ENCODE peak calls at places on chromosome 14, in four cellular contexts. K is GM12878, U is SK-N-SH, S is HepG2. H is an unnamed sample.
A peak's percentile ranks its signal among the peaks of the same experiment; 100 is the strongest.

GRCh38 chr14:32620724-32621123 is 291.6 kb downstream of the AKAP6 start:
- DNase-seq in K (no peak), U (no peak), S (no peak), H (no peak)

GRCh38 chr14:68781161-68782021 is 11.5 kb downstream of the ZFP36L1 start:
- DNase-seq in K (no peak), U (no peak), S (no peak), H (peak; percentile 77)

GRCh38 chr14:56118611-56119181 is 485 bp downstream of the PELI2 start:
- DNase-seq in K (no peak), U (peak; percentile 31), S (no peak), H (peak; percentile 12)

GRCh38 chr14:59475709-59476108 is 8.5 kb downstream of the L3HYPDH start:
- DNase-seq in K (no peak), U (no peak), S (no peak), H (no peak)

GRCh38 chr14:76098047-76098446 is 53.7 kb upstream of the GPATCH2L start:
- DNase-seq in K (no peak), U (peak; percentile 51), S (no peak), H (no peak)

GRCh38 chr14:101103321-101103901 is 199.9 kb upstream of the RTL1 start:
- DNase-seq in K (no peak), U (peak; percentile 30), S (no peak), H (no peak)

GRCh38 chr14:34030864-34031263 is 80.0 kb upstream of the EGLN3 start:
- DNase-seq in K (no peak), U (peak; percentile 29), S (no peak), H (no peak)

GRCh38 chr14:58077621-58078020 is 74.4 kb downstream of the ARMH4 start:
- DNase-seq in K (no peak), U (no peak), S (no peak), H (no peak)

GRCh38 chr14:50139192-50139591 is 22.8 kb upstream of the VCPKMT start:
- DNase-seq in K (no peak), U (no peak), S (no peak), H (no peak)

GRCh38 chr14:22039938-22040780 is 366.5 kb upstream of the OR4E1 start:
- DNase-seq in K (no peak), U (no peak), S (peak; percentile 26), H (no peak)

GRCh38 chr14:38522724-38523123 is 266.8 kb upstream of the CLEC14A start:
- DNase-seq in K (no peak), U (no peak), S (no peak), H (no peak)

GRCh38 chr14:53537421-53538315 is 384.5 kb upstream of the DDHD1 start:
- DNase-seq in K (no peak), U (no peak), S (no peak), H (no peak)

GRCh38 chr14:104144453-104144790 is 6.0 kb downstream of the KIF26A start:
- DNase-seq in K (no peak), U (no peak), S (no peak), H (no peak)

GRCh38 chr14:26180221-26180620 is 417.6 kb downstream of the NOVA1 start:
- DNase-seq in K (no peak), U (no peak), S (no peak), H (no peak)

GRCh38 chr14:92563359-92563758 is 49.8 kb downstream of the RIN3 start:
- DNase-seq in K (peak; percentile 53), U (no peak), S (no peak), H (no peak)

GRCh38 chr14:101197595-101198397 is 294.3 kb upstream of the RTL1 start:
- DNase-seq in K (no peak), U (peak; percentile 15), S (no peak), H (no peak)

GRCh38 chr14:94282991-94283723 is 9.9 kb downstream of the SERPINA10 start:
- DNase-seq in K (no peak), U (no peak), S (no peak), H (no peak)

GRCh38 chr14:69288001-69288771 is 28.2 kb downstream of the GALNT16 start:
- DNase-seq in K (no peak), U (peak; percentile 50), S (peak; percentile 23), H (peak; percentile 16)

GRCh38 chr14:63735720-63736119 is 7.9 kb upstream of the SGPP1 start:
- DNase-seq in K (no peak), U (no peak), S (no peak), H (no peak)

GRCh38 chr14:104677506-104678332 is 11.7 kb upstream of the INF2 start:
- DNase-seq in K (no peak), U (no peak), S (no peak), H (peak; percentile 83)

GRCh38 chr14:44404021-44404420 is 103.1 kb downstream of the FSCB start:
- DNase-seq in K (no peak), U (no peak), S (no peak), H (no peak)

DNA sequence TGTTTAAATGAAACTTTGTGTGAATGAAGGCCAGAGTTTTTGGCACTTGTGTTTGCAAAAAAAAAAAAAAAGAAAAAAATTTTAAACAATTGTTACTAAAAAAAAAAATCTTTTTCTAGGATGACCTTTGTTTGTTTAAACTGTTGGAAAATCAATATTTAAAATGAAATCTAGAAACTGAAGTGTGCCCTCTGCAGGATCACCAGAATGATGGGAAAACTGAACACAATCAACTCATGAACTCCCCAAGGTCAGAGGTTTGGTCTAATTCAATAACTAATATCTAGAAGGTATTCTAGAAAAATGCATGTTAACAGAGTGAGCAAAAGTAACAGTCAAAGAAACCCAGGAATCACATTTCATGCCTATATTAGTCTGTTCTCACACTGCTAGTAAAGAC is 448.9 kb downstream of the FLRT2 start:
- DNase-seq in K (no peak), U (no peak), S (no peak), H (no peak)
- TF ChIP-seq FOXM1 in K (no peak), U (no peak), S (no peak), H (no peak)

GRCh38 chr14:71328183-71328582 is 420.9 kb downstream of the PCNX1 start:
- DNase-seq in K (peak; percentile 66), U (no peak), S (no peak), H (no peak)
- H3K4me1 ChIP-seq in K (peaks cover 60% of the 10 kb centered on the region), U (peaks cover 8% of the 10 kb centered on the region), S (peaks cover 35% of the 10 kb centered on the region), H (no peaks in the 10 kb centered on the region)

GRCh38 chr14:99749142-99749541 is 44.1 kb upstream of the EML1 start:
- DNase-seq in K (no peak), U (no peak), S (no peak), H (peak; percentile 32)

GRCh38 chr14:99748529-99748928 is 44.7 kb upstream of the EML1 start:
- DNase-seq in K (no peak), U (no peak), S (no peak), H (no peak)

GRCh38 chr14:99747167-99747566 is 46.0 kb upstream of the EML1 start:
- DNase-seq in K (no peak), U (no peak), S (no peak), H (no peak)

GRCh38 chr14:99749763-99750715 is 43.2 kb upstream of the EML1 start:
- DNase-seq in K (no peak), U (peak; percentile 77), S (no peak), H (no peak)

DNA sequence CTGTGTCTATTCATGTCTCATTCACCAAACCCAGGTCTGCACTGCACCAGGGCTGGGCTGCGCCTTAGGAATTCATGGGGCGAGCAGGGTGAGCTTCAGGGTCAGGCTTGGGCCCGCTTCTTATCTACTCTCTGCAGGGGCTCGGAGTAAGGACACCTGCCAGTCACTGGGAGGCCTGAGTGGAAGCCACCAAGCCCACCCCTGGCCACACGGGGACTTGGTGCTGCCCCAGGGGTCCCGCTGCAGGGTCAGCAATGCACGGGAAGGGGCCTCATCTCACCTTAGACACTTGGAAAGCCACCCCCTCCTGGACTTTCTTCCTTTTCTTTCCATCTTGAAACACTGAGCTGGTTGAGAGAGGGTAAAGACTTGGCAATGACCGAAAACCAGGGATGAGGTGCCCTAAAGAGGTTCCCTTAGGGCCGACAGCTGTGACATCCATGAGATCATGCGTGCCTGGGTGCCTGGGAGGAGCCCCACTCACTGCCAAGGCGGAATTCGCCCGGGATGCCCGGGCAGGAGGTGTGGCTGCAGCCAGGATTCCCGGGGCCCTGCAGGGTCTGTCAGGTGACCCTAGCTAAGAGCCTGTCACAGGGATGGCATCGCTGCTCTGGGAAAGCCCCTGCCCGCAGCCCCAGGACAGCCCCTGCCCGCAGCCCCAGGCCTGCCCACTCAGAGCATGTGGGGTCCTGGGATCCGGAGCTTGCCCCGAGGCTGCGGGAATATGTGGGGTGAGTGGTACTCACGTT is 45.5 kb upstream of the EML1 start:
- DNase-seq in K (no peak), U (no peak), S (no peak), H (no peak)
- H3K36me3 ChIP-seq in K (no peaks in the 10 kb centered on the region), U (no peaks in the 10 kb centered on the region), S (no peaks in the 10 kb centered on the region), H (no peaks in the 10 kb centered on the region)

GRCh38 chr14:74859757-74860156 is 16.2 kb downstream of the PROX2 start:
- DNase-seq in K (no peak), U (no peak), S (no peak), H (no peak)
- TF ChIP-seq FOXM1 in K (no peak), U (no peak), S (no peak), H (no peak)

GRCh38 chr14:71454513-71455332 is 477.5 kb upstream of the RGS6 start:
- DNase-seq in K (no peak), U (no peak), S (no peak), H (no peak)
- H3K4me1 ChIP-seq in K (no peaks in the 10 kb centered on the region), U (peaks cover 2% of the 10 kb centered on the region), S (no peaks in the 10 kb centered on the region), H (no peaks in the 10 kb centered on the region)

GRCh38 chr14:89990623-89991275 is 35.0 kb downstream of the TDP1 start:
- DNase-seq in K (no peak), U (no peak), S (no peak), H (no peak)

GRCh38 chr14:89992273-89992672 is 36.5 kb downstream of the TDP1 start:
- DNase-seq in K (no peak), U (no peak), S (no peak), H (no peak)

GRCh38 chr14:89986475-89986874 is 30.7 kb downstream of the TDP1 start:
- DNase-seq in K (no peak), U (no peak), S (no peak), H (no peak)

GRCh38 chr14:89988787-89989186 is 33.1 kb downstream of the TDP1 start:
- DNase-seq in K (no peak), U (no peak), S (no peak), H (no peak)

GRCh38 chr14:89990218-89990617 is 34.5 kb downstream of the TDP1 start:
- DNase-seq in K (no peak), U (peak; percentile 26), S (no peak), H (no peak)
- H3K36me3 ChIP-seq in K (peaks cover 36% of the 10 kb centered on the region), U (peaks cover 79% of the 10 kb centered on the region), S (peaks cover 11% of the 10 kb centered on the region), H (peaks cover 61% of the 10 kb centered on the region)

DNA sequence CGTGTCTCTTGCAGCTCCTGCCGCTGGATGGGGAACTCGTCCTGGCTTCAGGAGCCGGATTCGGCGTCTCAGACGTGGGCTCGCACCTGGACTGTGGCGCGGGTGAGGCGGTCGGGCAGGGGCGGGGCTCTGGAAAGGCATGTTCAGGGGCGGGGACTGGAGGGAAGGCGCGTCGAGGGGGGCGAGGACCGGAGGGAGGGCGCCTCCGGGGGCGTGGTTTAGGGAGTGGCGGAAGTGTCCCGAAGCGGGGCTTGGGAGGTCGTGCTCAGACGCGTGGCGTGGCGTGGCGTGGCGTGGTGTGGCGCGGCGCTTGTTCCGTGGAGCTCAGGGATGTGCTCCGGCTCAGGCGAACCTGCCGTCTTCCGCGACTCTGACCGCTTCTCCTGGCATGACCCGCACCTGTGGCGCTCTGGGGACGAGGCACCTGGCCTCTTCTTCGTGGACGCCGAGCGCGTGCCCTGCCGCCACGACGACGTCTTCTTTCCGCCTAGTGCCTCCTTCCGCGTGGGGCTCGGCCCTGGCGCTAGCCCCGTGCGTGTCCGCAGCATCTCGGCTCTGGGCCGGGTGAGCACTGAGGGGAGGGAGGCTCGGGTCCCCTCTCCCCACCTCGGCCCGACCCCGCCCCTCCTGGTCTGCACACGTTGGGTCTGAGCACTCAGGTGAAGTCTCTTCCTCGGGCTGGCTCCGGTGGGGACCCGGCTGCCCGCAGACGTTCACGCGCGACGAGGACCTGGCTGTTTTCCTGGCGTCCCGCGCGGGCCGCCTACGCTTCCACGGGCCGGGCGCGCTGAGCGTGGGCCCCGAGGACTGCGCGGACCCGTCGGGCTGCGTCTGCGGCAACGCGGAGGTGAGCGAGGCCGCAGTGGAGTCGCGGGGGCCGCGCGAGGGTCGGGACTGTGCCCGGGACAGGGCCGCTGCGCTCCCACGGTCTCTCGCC is 6.2 kb downstream of the AMN start:
- DNase-seq in K (no peak), U (no peak), S (no peak), H (no peak)
- TF ChIP-seq FOXM1 in K (no peak), U (no peak), S (no peak), H (no peak)